ENCODE peak calls at places on chromosomes 6 and 20, in seven cellular contexts. One of them, this sample, is unnamed.

GRCh38 chr6:43950731-43951062 is 176.6 kb downstream of the MRPL14 start:
- DNase-seq in mesendoderm: no peak
- DNase-seq in mesenchymal stem cell: no peak
- DNase-seq in IMR-90: no peak
- DNase-seq in H9: no peak
- DNase-seq in H1: no peak
- DNase-seq in trophoblast cell: no peak
- DNase-seq in this sample: no peak

GRCh38 chr6:149560736-149561135 is 5.4 kb upstream of the GINM1 start:
- DNase-seq in mesendoderm: peak; percentile 29
- DNase-seq in mesenchymal stem cell: peak; percentile 30
- DNase-seq in IMR-90: no peak
- DNase-seq in H9: peak; percentile 45
- DNase-seq in H1: no peak
- DNase-seq in trophoblast cell: no peak
- DNase-seq in this sample: no peak

GRCh38 chr6:19354181-19354580 is 483.0 kb upstream of the ID4 start:
- DNase-seq in mesendoderm: no peak
- DNase-seq in mesenchymal stem cell: no peak
- DNase-seq in IMR-90: no peak
- DNase-seq in H9: no peak
- DNase-seq in H1: no peak
- DNase-seq in trophoblast cell: no peak
- DNase-seq in this sample: no peak

GRCh38 chr20:25258463-25258805 is 10.5 kb downstream of the PYGB start:
- DNase-seq in mesendoderm: no peak
- DNase-seq in mesenchymal stem cell: no peak
- DNase-seq in IMR-90: no peak
- DNase-seq in H9: peak; percentile 13
- DNase-seq in H1: no peak
- DNase-seq in trophoblast cell: no peak
- DNase-seq in this sample: no peak

GRCh38 chr20:12327205-12327604 is 409.5 kb downstream of the BTBD3 start:
- DNase-seq in mesendoderm: no peak
- DNase-seq in mesenchymal stem cell: no peak
- DNase-seq in IMR-90: no peak
- DNase-seq in H9: no peak
- DNase-seq in H1: no peak
- DNase-seq in trophoblast cell: no peak
- DNase-seq in this sample: no peak

GRCh38 chr20:18066421-18067333 is 9.0 kb upstream of the OVOL2 start:
- DNase-seq in mesendoderm: peak; percentile 16
- DNase-seq in mesenchymal stem cell: no peak
- DNase-seq in IMR-90: no peak
- DNase-seq in H9: no peak
- DNase-seq in H1: no peak
- DNase-seq in trophoblast cell: no peak
- DNase-seq in this sample: no peak

GRCh38 chr6:108648186-108648585 is 87.5 kb downstream of the FOXO3 start:
- DNase-seq in mesendoderm: no peak
- DNase-seq in mesenchymal stem cell: peak; percentile 40
- DNase-seq in IMR-90: no peak
- DNase-seq in H9: no peak
- DNase-seq in H1: no peak
- DNase-seq in trophoblast cell: no peak
- DNase-seq in this sample: no peak

GRCh38 chr6:52663120-52663934 is 7.6 kb upstream of the TMEM14A start:
- DNase-seq in mesendoderm: peak; percentile 72
- DNase-seq in mesenchymal stem cell: peak; percentile 85
- DNase-seq in IMR-90: peak; percentile 80
- DNase-seq in H9: no peak
- DNase-seq in H1: no peak
- DNase-seq in trophoblast cell: peak; percentile 35
- DNase-seq in this sample: peak; percentile 70

GRCh38 chr6:170011233-170012142 is 260.1 kb downstream of the ERMARD start:
- DNase-seq in mesendoderm: peak; percentile 27
- DNase-seq in mesenchymal stem cell: no peak
- DNase-seq in IMR-90: no peak
- DNase-seq in H9: peak; percentile 23
- DNase-seq in H1: no peak
- DNase-seq in trophoblast cell: no peak
- DNase-seq in this sample: no peak

GRCh38 chr6:150319924-150320323 is 48.9 kb upstream of the IYD start:
- DNase-seq in mesendoderm: no peak
- DNase-seq in mesenchymal stem cell: no peak
- DNase-seq in IMR-90: no peak
- DNase-seq in H9: no peak
- DNase-seq in H1: no peak
- DNase-seq in trophoblast cell: no peak
- DNase-seq in this sample: no peak

GRCh38 chr6:37059344-37060194 is 54.1 kb downstream of the FGD2 start:
- DNase-seq in mesendoderm: peak; percentile 98
- DNase-seq in mesenchymal stem cell: peak; percentile 98
- DNase-seq in IMR-90: peak; percentile 97
- DNase-seq in H9: peak; percentile 88
- DNase-seq in H1: no peak
- DNase-seq in trophoblast cell: peak; percentile 21
- DNase-seq in this sample: peak; percentile 70

GRCh38 chr6:18585032-18585573 is 198.0 kb downstream of the RNF144B start:
- DNase-seq in mesendoderm: peak; percentile 43
- DNase-seq in mesenchymal stem cell: peak; percentile 91
- DNase-seq in IMR-90: peak; percentile 65
- DNase-seq in H9: no peak
- DNase-seq in H1: no peak
- DNase-seq in trophoblast cell: no peak
- DNase-seq in this sample: no peak

GRCh38 chr6:101762851-101763250 is 369.3 kb downstream of the GRIK2 start:
- DNase-seq in mesendoderm: no peak
- DNase-seq in mesenchymal stem cell: no peak
- DNase-seq in IMR-90: no peak
- DNase-seq in H9: no peak
- DNase-seq in H1: no peak
- DNase-seq in trophoblast cell: peak; percentile 54
- DNase-seq in this sample: no peak

GRCh38 chr20:17617212-17617867 is 47.5 kb downstream of the DSTN start:
- DNase-seq in mesendoderm: peak; percentile 68
- DNase-seq in mesenchymal stem cell: peak; percentile 46
- DNase-seq in IMR-90: no peak
- DNase-seq in H9: peak; percentile 77
- DNase-seq in H1: no peak
- DNase-seq in trophoblast cell: no peak
- DNase-seq in this sample: peak; percentile 14

GRCh38 chr20:41177636-41178035 is 40.3 kb downstream of the PLCG1 start:
- DNase-seq in mesendoderm: peak; percentile 71
- DNase-seq in mesenchymal stem cell: peak; percentile 77
- DNase-seq in IMR-90: peak; percentile 87
- DNase-seq in H9: peak; percentile 25
- DNase-seq in H1: peak; percentile 13
- DNase-seq in trophoblast cell: no peak
- DNase-seq in this sample: no peak

GRCh38 chr6:170497845-170498281 is 55.2 kb downstream of the PSMB1 start:
- DNase-seq in mesendoderm: peak; percentile 78
- DNase-seq in mesenchymal stem cell: no peak
- DNase-seq in IMR-90: no peak
- DNase-seq in H9: peak; percentile 86
- DNase-seq in H1: peak; percentile 66
- DNase-seq in trophoblast cell: no peak
- DNase-seq in this sample: peak; percentile 85

GRCh38 chr6:6556162-6556737 is 32.3 kb upstream of the LY86 start:
- DNase-seq in mesendoderm: no peak
- DNase-seq in mesenchymal stem cell: no peak
- DNase-seq in IMR-90: no peak
- DNase-seq in H9: no peak
- DNase-seq in H1: no peak
- DNase-seq in trophoblast cell: no peak
- DNase-seq in this sample: no peak

GRCh38 chr6:113299526-113299925 is 557.6 kb upstream of the MARCKS start:
- DNase-seq in mesendoderm: no peak
- DNase-seq in mesenchymal stem cell: no peak
- DNase-seq in IMR-90: peak; percentile 41
- DNase-seq in H9: no peak
- DNase-seq in H1: no peak
- DNase-seq in trophoblast cell: no peak
- DNase-seq in this sample: no peak

GRCh38 chr20:46053416-46053815 is 24.4 kb downstream of the SLC12A5 start:
- DNase-seq in mesendoderm: no peak
- DNase-seq in mesenchymal stem cell: no peak
- DNase-seq in IMR-90: no peak
- DNase-seq in H9: no peak
- DNase-seq in H1: no peak
- DNase-seq in trophoblast cell: no peak
- DNase-seq in this sample: no peak
- H3K18ac ChIP-seq in mesendoderm: no peak overlapping the region
- H3K18ac ChIP-seq in mesenchymal stem cell: no peak overlapping the region
- H3K18ac ChIP-seq in IMR-90: no peak overlapping the region
- H3K18ac ChIP-seq in H9: no peak overlapping the region
- H3K18ac ChIP-seq in H1: no peak overlapping the region
- H3K18ac ChIP-seq in trophoblast cell: no peak overlapping the region
- H3K18ac ChIP-seq in this sample: no peak overlapping the region

DNA sequence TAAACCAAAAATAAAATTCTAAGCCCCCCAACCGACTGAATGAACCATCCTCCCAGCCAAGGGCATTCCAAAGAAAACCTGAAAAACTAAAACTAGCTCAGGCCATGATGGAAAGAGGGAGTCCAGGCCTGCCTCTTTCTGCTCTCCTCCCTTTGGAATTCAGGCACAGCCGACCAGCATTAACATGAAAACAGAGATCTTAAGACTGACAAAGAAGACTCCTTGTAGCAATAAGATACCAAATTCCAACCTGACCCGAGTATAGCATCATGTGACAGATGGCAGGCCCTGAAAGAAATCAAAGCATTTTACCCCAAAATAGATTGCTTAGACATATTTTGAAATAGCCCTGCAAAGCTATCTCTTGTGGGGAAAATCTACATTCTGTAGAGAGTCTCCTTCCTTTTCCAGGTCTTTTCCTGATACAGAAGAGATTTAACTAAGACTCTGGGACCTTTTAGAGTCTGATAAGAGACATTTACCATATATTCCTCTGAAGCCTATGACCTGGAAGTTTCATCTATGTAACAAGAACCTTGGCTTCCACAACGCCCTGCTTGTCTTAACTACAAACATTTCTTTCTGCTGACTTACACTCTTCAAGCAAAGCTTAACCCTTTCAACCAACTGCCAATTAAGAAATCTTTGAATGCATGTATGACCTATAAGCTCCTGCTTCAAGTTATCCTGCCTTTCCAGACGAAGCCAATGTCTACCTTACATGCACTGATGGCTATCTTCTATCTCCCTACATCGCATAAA is 22.2 kb upstream of the TXLNB start:
- DNase-seq in mesendoderm: peak; percentile 78
- DNase-seq in mesenchymal stem cell: no peak
- DNase-seq in IMR-90: peak; percentile 20
- DNase-seq in H9: peak; percentile 74
- DNase-seq in H1: peak; percentile 63
- DNase-seq in trophoblast cell: no peak
- DNase-seq in this sample: no peak
- H3K9ac ChIP-seq in mesendoderm: no peak overlapping the region
- H3K9ac ChIP-seq in mesenchymal stem cell: no peak overlapping the region
- H3K9ac ChIP-seq in IMR-90: no peak overlapping the region
- H3K9ac ChIP-seq in H9: no peak overlapping the region
- H3K9ac ChIP-seq in H1: peak overlapping the region; percentile 17
- H3K9ac ChIP-seq in trophoblast cell: no peak overlapping the region
- H3K9ac ChIP-seq in this sample: no peak overlapping the region

DNA sequence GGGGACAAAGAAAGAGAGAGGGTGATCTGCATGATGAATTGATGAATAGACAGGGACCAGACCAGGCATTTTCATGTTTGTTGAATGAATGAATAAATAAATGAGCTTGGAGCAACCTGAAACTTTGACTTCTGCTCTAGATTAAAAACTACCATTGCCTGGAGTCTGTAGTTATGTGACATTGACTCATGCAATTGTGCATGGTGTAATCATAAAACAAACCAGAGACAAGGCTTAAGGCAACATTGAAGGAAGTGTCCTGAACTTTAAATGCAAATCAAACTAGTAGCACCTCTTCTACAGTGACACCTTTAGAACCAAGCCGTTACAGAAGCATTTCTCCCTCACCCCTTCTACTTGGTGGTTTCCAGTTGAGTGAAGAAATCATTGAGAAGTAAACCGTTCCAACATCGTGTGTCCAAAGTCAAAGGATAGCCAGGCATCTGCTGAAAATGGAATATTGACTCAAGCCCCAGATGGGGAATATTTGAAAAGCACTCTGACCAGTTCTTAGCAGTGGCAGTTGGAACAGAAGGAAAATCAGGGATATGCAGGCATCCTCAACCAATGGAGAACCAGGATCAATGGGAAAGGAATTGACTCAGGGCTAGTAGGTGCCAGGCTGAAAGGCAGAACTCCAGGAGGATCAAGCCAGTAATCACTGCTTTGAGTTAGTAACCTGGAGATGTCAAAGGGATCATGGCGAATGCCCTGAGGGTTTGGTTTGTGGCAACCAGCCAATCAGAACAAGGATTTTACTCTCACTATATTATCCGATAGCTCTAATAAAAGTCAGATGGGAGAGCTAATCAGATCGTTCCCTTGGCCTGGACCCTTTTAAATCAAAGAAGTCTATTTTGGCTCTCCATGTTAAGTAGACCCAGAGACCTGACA is 171.2 kb upstream of the TSHZ2 start:
- DNase-seq in mesendoderm: no peak
- DNase-seq in mesenchymal stem cell: no peak
- DNase-seq in IMR-90: no peak
- DNase-seq in H9: no peak
- DNase-seq in H1: no peak
- DNase-seq in trophoblast cell: no peak
- DNase-seq in this sample: no peak
- H3K18ac ChIP-seq in mesendoderm: no peak overlapping the region
- H3K18ac ChIP-seq in mesenchymal stem cell: no peak overlapping the region
- H3K18ac ChIP-seq in IMR-90: no peak overlapping the region
- H3K18ac ChIP-seq in H9: no peak overlapping the region
- H3K18ac ChIP-seq in H1: no peak overlapping the region
- H3K18ac ChIP-seq in trophoblast cell: no peak overlapping the region
- H3K18ac ChIP-seq in this sample: no peak overlapping the region

GRCh38 chr20:1403624-1404023 is 10.8 kb upstream of the FKBP1A start:
- DNase-seq in mesendoderm: no peak
- DNase-seq in mesenchymal stem cell: no peak
- DNase-seq in IMR-90: no peak
- DNase-seq in H9: no peak
- DNase-seq in H1: no peak
- DNase-seq in trophoblast cell: no peak
- DNase-seq in this sample: no peak
- H3K9ac ChIP-seq in mesendoderm: no peak overlapping the region
- H3K9ac ChIP-seq in mesenchymal stem cell: no peak overlapping the region
- H3K9ac ChIP-seq in IMR-90: no peak overlapping the region
- H3K9ac ChIP-seq in H9: no peak overlapping the region
- H3K9ac ChIP-seq in H1: no peak overlapping the region
- H3K9ac ChIP-seq in trophoblast cell: no peak overlapping the region
- H3K9ac ChIP-seq in this sample: no peak overlapping the region

DNA sequence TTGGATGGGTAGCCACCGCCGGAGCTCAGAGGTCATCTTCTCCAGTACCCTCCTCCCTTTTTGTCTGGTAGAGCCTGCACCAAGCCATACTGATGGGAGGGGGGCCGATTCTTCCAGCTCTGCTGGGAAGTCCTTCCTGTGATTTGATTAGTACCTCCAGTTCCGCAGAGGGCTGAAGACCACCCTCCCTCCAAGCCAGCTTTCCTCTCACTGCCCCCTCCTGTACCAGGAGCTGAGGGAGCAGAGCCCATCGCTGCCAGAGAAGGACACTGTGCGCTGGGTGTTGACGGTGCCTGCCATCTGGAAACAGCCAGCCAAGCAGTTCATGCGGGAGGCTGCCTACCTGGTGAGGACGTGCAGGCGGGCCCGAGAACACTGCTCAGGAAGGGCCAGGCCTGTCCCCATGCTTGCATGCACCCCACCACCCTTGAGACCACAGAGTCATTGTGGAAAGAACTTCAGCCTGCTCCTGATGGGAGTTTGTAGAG is 13.2 kb downstream of the HSPA12B start:
- DNase-seq in mesendoderm: no peak
- DNase-seq in mesenchymal stem cell: no peak
- DNase-seq in IMR-90: no peak
- DNase-seq in H9: peak; percentile 48
- DNase-seq in H1: no peak
- DNase-seq in trophoblast cell: no peak
- DNase-seq in this sample: no peak
- H3K18ac ChIP-seq in mesendoderm: no peak overlapping the region
- H3K18ac ChIP-seq in mesenchymal stem cell: no peak overlapping the region
- H3K18ac ChIP-seq in IMR-90: no peak overlapping the region
- H3K18ac ChIP-seq in H9: no peak overlapping the region
- H3K18ac ChIP-seq in H1: no peak overlapping the region
- H3K18ac ChIP-seq in trophoblast cell: no peak overlapping the region
- H3K18ac ChIP-seq in this sample: peak overlapping the region; percentile 85

This sample was measured in neuronal stem cell.